ENCODE peak calls at places on chromosomes 13 and 19, in four cellular contexts. S is GM23338, F is HCT116, G is transverse colon. T is an unnamed sample. For H3K4me1, the result is how much of the 10 kb centered on the place peaks cover.

GRCh38 chr19:5150902-5151741 is 182.2 kb downstream of the KDM4B start:
- DNase-seq in S (peak), F (no peak), G (no peak), T (no peak)

GRCh38 chr19:21604351-21604926 is 99.0 kb downstream of the ZNF429 start:
- DNase-seq in S (peak), F (no peak), G (no peak), T (no peak)

GRCh38 chr13:105255472-105255871 is 1280.0 kb downstream of the EFNB2 start:
- DNase-seq in S (no peak), F (no peak), G (no peak), T (no peak)

GRCh38 chr13:64877176-64877575 is 2353.0 kb downstream of the PCDH9 start:
- DNase-seq in S (no peak), F (no peak), G (no peak), T (no peak)

GRCh38 chr19:35154535-35155406 is at the start of gene FXYD5:
- DNase-seq in S (peak), F (no peak), G (peak), T (no peak)

GRCh38 chr19:45569619-45570421 is 14.8 kb downstream of the OPA3 start:
- DNase-seq in S (peak), F (peak), G (peak), T (no peak)

GRCh38 chr13:48161530-48162179 is 66.8 kb upstream of the MED4 start:
- DNase-seq in S (no peak), F (no peak), G (peak), T (no peak)

GRCh38 chr19:51509823-51510660 is 8.4 kb upstream of the SIGLEC12 start:
- DNase-seq in S (no peak), F (no peak), G (no peak), T (no peak)

GRCh38 chr13:20127263-20127562 is 33.6 kb downstream of the GJA3 start:
- DNase-seq in S (no peak), F (no peak), G (no peak), T (no peak)

GRCh38 chr19:6516018-6516658 is 14.0 kb upstream of the TUBB4A start:
- DNase-seq in S (peak), F (peak), G (peak), T (peak)
- TF ChIP-seq POLR2AphosphoS5 in S (no peak), F (peak), G (no peak), T (no peak)

DNA sequence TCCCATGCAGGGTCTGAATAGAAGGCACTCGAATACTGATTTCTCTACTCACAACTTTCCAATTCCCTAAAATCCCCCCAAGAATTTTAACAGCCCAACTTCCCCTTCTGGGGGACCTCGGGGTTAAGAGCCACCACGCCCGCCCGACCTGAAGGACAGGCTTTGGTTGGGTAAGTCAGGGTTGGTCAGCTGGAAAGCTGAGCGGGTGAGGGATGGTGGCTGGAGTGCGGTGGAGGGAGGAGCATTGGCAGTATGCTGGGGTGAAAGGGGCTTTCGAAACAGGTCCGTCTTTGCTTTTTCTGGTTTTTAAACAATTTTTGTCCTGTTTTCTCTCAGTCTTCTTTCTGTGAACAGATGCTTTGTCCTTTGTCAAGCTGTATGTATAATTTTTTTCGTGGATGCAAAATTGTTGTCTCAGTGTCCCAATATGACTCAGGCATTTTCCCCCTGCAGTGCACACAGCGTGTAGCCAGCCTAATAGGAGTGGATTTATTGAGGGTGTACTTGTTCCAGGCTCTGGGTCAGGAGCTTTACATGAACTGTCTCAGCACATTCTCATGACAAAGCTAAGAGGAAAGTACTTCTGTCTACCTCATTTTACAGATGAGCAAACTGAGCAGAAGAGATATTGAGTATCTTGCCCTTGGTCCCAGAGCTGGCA is 50.9 kb downstream of the STK24 start:
- DNase-seq in S (no peak), F (no peak), G (no peak), T (no peak)
- H3K4me1 ChIP-seq in S (half or more), F (under half), G (half or more), T (under half)

GRCh38 chr13:30021611-30022010 is 171.2 kb upstream of the UBL3 start:
- DNase-seq in S (no peak), F (no peak), G (no peak), T (no peak)

GRCh38 chr13:30020726-30021312 is 170.4 kb upstream of the UBL3 start:
- DNase-seq in S (no peak), F (no peak), G (no peak), T (no peak)

GRCh38 chr13:30019648-30020626 is 169.5 kb upstream of the UBL3 start:
- DNase-seq in S (peak), F (no peak), G (no peak), T (no peak)

GRCh38 chr13:30017880-30018279 is 167.5 kb upstream of the UBL3 start:
- DNase-seq in S (peak), F (no peak), G (no peak), T (no peak)

GRCh38 chr13:30016398-30016797 is 166.0 kb upstream of the UBL3 start:
- DNase-seq in S (no peak), F (no peak), G (no peak), T (no peak)
- TF ChIP-seq POLR2AphosphoS5 in S (no peak), F (no peak), G (no peak), T (no peak)

GRCh38 chr13:29509999-29510586 is 85.4 kb downstream of the SLC7A1 start:
- DNase-seq in S (no peak), F (no peak), G (no peak), T (no peak)

GRCh38 chr13:29510698-29511438 is 84.6 kb downstream of the SLC7A1 start:
- DNase-seq in S (no peak), F (no peak), G (no peak), T (no peak)

GRCh38 chr13:29511980-29512379 is 83.5 kb downstream of the SLC7A1 start:
- DNase-seq in S (no peak), F (no peak), G (no peak), T (no peak)

GRCh38 chr13:29513002-29513980 is 82.2 kb downstream of the SLC7A1 start:
- DNase-seq in S (no peak), F (no peak), G (no peak), T (no peak)

DNA sequence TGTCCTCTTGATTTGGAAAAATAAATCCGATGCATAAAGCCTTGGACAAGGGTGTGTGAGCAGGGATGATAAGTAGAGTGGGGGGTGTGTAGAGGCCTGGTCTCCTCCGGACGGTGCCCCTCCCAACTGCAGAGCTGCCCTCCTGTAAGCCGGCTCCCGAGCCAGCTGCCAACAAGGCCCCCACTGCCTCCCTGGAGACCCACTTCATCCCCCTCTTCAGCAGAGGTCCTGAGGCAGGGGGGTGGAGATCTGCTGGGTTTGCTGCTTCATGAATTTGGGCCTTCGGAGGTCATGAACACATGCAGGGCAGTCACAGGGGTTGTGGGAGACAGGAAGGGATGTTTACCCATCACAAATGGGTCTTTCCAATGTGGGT is 84.1 kb downstream of the SLC7A1 start:
- DNase-seq in S (no peak), F (no peak), G (no peak), T (no peak)
- H3K4me1 ChIP-seq in S (under half), F (under half), G (under half), T (under half)

GRCh38 chr13:97559981-97560380 is 126.0 kb downstream of the RAP2A start:
- DNase-seq in S (no peak), F (no peak), G (no peak), T (no peak)
- TF ChIP-seq POLR2AphosphoS5 in S (no peak), F (no peak), G (no peak), T (no peak)

DNA sequence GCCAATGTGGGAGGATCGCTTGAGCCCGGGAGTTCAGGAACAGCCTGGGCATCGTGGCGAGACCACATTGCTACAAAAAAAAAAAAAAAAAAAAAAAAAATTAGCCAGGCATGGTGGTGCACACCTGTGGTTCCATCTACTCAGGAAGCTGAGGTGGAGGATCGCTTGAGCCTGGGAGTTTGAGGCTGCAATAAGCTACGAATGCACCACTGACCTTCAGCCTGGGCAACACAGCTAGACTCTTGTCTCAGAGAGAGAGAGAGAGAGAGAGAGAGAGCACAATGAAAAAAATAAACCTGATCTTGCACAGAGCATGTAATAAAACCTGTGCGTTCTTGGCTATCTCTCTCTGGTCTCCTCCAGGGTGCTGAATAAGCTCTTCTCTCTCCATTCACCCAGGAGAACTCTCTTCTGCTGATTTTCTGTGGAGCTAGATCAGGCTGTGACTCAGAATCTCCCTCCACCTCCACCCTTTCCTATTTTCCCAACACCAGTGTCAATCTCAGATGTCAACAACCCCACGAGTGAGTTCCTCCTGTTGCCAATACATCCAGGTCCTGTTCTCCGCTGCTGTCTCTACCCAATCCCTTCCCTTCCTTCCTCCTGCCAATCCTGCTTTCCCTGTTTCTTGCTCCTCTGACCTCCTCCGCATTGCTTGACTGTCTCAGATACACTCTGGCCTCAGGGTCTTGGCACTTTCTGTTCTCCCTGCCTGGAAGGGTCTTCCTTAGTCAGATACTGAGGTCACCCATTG is 3.4 kb upstream of the ACP5 start:
- DNase-seq in S (no peak), F (no peak), G (no peak), T (no peak)
- H3K4me1 ChIP-seq in S (under half), F (under half), G (under half), T (under half)

DNA sequence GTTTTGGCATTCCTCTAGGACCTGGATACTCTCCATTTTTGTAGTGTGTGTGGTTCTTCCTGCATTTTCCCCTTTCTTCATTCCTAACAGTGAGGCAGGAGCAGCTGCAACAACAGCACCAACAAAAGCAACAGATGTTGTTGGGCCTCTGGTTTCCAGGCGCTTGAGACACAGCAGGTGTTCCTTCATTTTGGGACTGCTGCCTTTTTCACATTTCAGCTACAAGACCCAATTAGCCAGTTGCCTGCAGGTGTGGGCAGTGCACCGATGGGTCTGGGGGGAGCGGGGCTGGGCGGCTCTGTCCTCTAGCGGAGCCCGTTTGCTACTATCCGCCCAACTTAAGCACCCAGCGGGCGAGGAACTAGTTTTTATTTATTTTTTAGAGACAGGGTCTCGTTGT is 26.0 kb downstream of the ELF1 start:
- DNase-seq in S (peak), F (no peak), G (peak), T (no peak)
- TF ChIP-seq POLR2AphosphoS5 in S (no peak), F (no peak), G (no peak), T (no peak)

DNA sequence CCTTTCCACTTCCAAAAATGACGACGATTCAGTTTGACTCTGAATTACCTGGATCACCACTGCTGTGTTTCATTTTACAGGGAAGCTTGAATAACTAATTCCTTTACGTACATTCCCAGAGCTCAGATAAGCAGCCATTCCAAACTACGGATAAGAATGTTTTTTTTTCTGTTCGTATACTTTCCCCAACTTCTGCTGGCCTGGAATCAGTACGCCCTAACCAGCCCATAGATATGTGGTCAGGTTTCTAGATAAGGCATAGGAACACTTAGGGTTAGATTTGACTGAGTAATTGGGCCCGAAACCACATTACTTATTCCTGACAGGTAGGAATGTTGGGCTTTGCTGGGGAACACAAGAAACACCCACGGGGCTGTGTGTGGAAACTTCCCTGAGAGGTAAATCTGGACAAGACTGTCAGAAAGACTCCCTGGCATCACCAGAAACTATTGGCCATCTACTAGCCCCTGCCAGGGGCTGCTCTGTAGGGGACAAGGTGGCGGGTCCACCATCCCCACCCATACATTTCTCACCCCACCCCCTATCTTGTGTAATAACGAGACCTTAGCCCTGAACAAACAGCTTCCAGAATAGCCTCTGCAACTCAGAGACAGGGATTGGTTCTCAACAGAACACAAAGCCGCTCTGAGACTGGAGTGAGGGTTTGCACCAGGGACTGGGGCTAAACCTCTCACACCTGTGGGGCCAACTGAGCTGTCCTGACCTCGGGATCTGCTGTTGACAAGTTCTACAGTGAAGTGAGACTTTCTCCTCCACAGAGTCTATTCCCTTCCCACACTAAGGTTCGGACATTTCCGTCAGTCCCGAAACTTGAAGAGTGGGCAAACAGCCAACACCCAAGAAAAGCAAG is 15.6 kb downstream of the RHPN2 start:
- DNase-seq in S (no peak), F (no peak), G (no peak), T (no peak)
- H3K4me1 ChIP-seq in S (under half), F (half or more), G (half or more), T (under half)

GRCh38 chr19:56141416-56141992 is 417 bp downstream of the ZNF444 start:
- DNase-seq in S (peak), F (no peak), G (peak), T (no peak)

GRCh38 chr19:56142897-56143434 is 1.9 kb downstream of the ZNF444 start:
- DNase-seq in S (no peak), F (no peak), G (no peak), T (no peak)

GRCh38 chr19:56139847-56140582 is 1.1 kb upstream of the ZNF444 start:
- DNase-seq in S (no peak), F (no peak), G (no peak), T (peak)

GRCh38 chr19:56142087-56142787 is 1.1 kb downstream of the ZNF444 start:
- DNase-seq in S (no peak), F (no peak), G (peak), T (peak)

DNA sequence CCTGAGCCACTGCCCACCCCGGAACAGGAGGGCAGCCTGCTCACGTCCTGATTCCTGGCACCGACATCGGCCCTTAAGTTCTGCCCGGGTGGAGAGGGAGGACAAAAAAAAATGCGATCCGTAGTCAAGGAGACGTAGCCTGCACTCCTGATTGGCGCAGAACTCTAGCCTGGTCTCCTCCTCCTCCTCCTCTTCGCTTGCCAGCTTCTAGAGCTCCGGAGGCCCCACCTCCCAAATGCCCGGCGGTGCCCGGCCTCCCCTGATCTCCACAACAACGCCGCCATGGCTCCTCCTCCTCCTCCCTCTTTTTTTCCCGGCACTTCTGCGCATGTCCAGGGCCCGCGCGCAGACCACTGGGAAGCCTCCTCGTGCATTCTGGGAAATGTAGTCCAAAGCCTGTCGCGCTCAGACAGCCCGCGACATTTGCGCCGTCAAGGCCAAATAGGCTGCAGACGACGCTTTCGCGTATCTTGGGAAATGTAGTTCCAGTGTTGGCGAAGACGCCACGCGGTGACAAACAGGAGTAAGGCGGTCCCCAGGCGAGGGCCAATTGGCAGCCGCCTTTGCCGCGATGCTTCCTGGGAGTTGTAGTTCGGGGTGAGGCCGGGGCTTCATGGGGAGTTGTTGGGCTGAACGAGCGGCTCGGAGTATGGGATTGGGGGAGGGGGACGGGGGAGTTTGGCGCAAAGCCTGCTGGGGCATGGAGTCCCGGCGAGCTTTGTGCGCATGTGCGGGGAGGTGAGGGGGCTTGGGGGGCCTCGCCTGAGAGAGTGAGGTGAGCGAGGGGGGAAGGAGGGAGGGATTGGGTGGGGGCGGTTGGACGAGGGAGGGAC is at the start of gene ZNF444:
- DNase-seq in S (peak), F (peak), G (peak), T (peak)
- TF ChIP-seq POLR2AphosphoS5 in S (peak), F (peak), G (peak), T (peak)

T was measured in breast epithelium.